ENCODE peak calls at places on chromosome 12, in ten cellular contexts. F is heart left ventricle, Q is choroid plexus epithelial cell, Z is astrocyte, V is fibroblast of mammary gland, H is BJ, E is tibial artery, K is ascending aorta, P is K562, M is body of pancreas. G is an unnamed sample.

GRCh38 chr12:85424581-85425348 is 144.7 kb downstream of the ALX1 start:
- DNase-seq in F (no peak), Q (peak; percentile 63), Z (no peak), V (peak; percentile 19), H (no peak), E (no peak), K (no peak), P (no peak), M (peak; percentile 61), G (no peak)

GRCh38 chr12:109625131-109625559 is 51.6 kb downstream of the MVK start:
- DNase-seq in F (no peak), Q (peak; percentile 44), Z (peak; percentile 19), V (peak; percentile 60), H (no peak), E (no peak), K (no peak), P (peak; percentile 30), M (peak; percentile 12), G (no peak)

GRCh38 chr12:122858171-122858570 is 22.9 kb downstream of the HIP1R start:
- DNase-seq in F (peak; percentile 59), Q (no peak), Z (no peak), V (no peak), H (no peak), E (no peak), K (no peak), P (no peak), M (no peak), G (no peak)

GRCh38 chr12:67222302-67222701 is 46.9 kb upstream of the CAND1 start:
- DNase-seq in F (no peak), Q (peak; percentile 65), Z (peak; percentile 6), V (peak; percentile 8), H (no peak), E (no peak), K (no peak), P (no peak), M (peak; percentile 1), G (no peak)

GRCh38 chr12:71299541-71300376 is 139.8 kb upstream of the LGR5 start:
- DNase-seq in F (no peak), Q (peak; percentile 30), Z (peak; percentile 21), V (peak; percentile 16), H (no peak), E (no peak), K (no peak), P (peak; percentile 62), M (no peak), G (no peak)

GRCh38 chr12:103571286-103571685 is 15.8 kb upstream of the STAB2 start:
- DNase-seq in F (peak; percentile 60), Q (no peak), Z (no peak), V (no peak), H (no peak), E (no peak), K (no peak), P (no peak), M (no peak), G (no peak)

GRCh38 chr12:62600038-62600437 is 133.4 kb downstream of the MON2 start:
- DNase-seq in F (no peak), Q (peak; percentile 31), Z (no peak), V (no peak), H (no peak), E (no peak), K (no peak), P (no peak), M (no peak), G (no peak)

GRCh38 chr12:131096681-131097181 is 143.0 kb downstream of the ADGRD1 start:
- DNase-seq in F (peak; percentile 54), Q (no peak), Z (no peak), V (no peak), H (no peak), E (peak; percentile 47), K (no peak), P (no peak), M (no peak), G (no peak)

GRCh38 chr12:113475451-113476085 is 3.9 kb upstream of the LHX5 start:
- DNase-seq in F (no peak), Q (no peak), Z (no peak), V (no peak), H (no peak), E (no peak), K (no peak), P (no peak), M (no peak), G (no peak)

GRCh38 chr12:51270067-51270846 is at the start of gene SMAGP:
- DNase-seq in F (peak; percentile 79), Q (peak; percentile 36), Z (peak; percentile 25), V (peak; percentile 30), H (no peak), E (no peak), K (no peak), P (peak; percentile 75), M (peak; percentile 85), G (no peak)

GRCh38 chr12:122519418-122519817 is 7.3 kb downstream of the RSRC2 start:
- DNase-seq in F (no peak), Q (no peak), Z (no peak), V (no peak), H (no peak), E (no peak), K (no peak), P (no peak), M (no peak), G (no peak)

GRCh38 chr12:50627491-50627890 is 122.7 kb downstream of the DIP2B start:
- DNase-seq in F (no peak), Q (no peak), Z (no peak), V (no peak), H (no peak), E (no peak), K (no peak), P (no peak), M (no peak), G (no peak)

GRCh38 chr12:22173154-22173553 is 127.1 kb downstream of the CMAS start:
- DNase-seq in F (no peak), Q (no peak), Z (no peak), V (peak; percentile 18), H (no peak), E (no peak), K (no peak), P (no peak), M (no peak), G (no peak)

GRCh38 chr12:113049976-113050742 is 6.4 kb upstream of the DTX1 start:
- DNase-seq in F (no peak), Q (no peak), Z (no peak), V (no peak), H (no peak), E (no peak), K (no peak), P (no peak), M (peak; percentile 46), G (no peak)

GRCh38 chr12:88325828-88326214 is 183.7 kb downstream of the TMTC3 start:
- DNase-seq in F (no peak), Q (peak; percentile 63), Z (peak; percentile 29), V (peak; percentile 80), H (no peak), E (no peak), K (no peak), P (no peak), M (peak; percentile 8), G (peak; percentile 29)

DNA sequence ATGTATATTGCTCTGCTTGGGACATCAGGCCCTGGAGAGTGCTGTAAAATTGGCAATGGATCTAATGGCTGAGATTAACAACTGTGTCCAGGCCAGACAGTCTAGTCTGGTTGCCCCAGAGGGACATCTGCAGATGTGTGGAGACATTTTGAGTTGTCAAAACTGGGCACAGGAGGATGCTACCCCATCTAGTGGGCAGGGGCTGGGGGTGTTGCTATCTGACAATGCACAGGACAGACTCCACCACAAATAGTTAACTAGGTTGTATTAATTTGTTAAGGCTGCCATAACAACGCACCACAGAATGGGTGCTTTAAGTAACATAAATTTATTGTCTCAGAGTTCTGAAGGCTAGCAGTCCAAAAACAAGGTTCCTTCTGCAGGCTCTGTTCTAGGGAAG is 302.5 kb upstream of the AMIGO2 start:
- DNase-seq in F (no peak), Q (no peak), Z (no peak), V (no peak), H (no peak), E (no peak), K (no peak), P (no peak), M (no peak), G (no peak)
- TF ChIP-seq CTCF in F (no peak), Q (no peak), Z (no peak), V (no peak), H (no peak), E (no peak), K (no peak), P (no peak), M (no peak), G (no peak)

GRCh38 chr12:8014836-8015235 is 17.7 kb upstream of the FOXJ2 start:
- DNase-seq in F (no peak), Q (no peak), Z (no peak), V (no peak), H (no peak), E (no peak), K (no peak), P (no peak), M (no peak), G (no peak)

GRCh38 chr12:8018666-8019581 is 13.6 kb upstream of the FOXJ2 start:
- DNase-seq in F (no peak), Q (no peak), Z (no peak), V (no peak), H (no peak), E (no peak), K (no peak), P (peak; percentile 63), M (no peak), G (no peak)
- TF ChIP-seq CTCF in F (no peak), Q (no peak), Z (no peak), V (no peak), H (no peak), E (no peak), K (no peak), P (no peak), M (no peak), G (no peak)

GRCh38 chr12:7712841-7713442 is 1.7 kb downstream of the DPPA3 start:
- DNase-seq in F (no peak), Q (no peak), Z (no peak), V (no peak), H (no peak), E (no peak), K (no peak), P (no peak), M (no peak), G (no peak)

GRCh38 chr12:7711133-7711532 is at the start of gene DPPA3:
- DNase-seq in F (no peak), Q (no peak), Z (no peak), V (no peak), H (no peak), E (no peak), K (no peak), P (no peak), M (no peak), G (no peak)

GRCh38 chr12:7716391-7716790 is 5.2 kb downstream of the DPPA3 start:
- DNase-seq in F (no peak), Q (no peak), Z (no peak), V (peak; percentile 20), H (no peak), E (no peak), K (no peak), P (no peak), M (no peak), G (no peak)
- TF ChIP-seq CTCF in F (no peak), Q (no peak), Z (no peak), V (no peak), H (no peak), E (no peak), K (no peak), P (peak; percentile 38), M (peak; percentile 36), G (no peak)

DNA sequence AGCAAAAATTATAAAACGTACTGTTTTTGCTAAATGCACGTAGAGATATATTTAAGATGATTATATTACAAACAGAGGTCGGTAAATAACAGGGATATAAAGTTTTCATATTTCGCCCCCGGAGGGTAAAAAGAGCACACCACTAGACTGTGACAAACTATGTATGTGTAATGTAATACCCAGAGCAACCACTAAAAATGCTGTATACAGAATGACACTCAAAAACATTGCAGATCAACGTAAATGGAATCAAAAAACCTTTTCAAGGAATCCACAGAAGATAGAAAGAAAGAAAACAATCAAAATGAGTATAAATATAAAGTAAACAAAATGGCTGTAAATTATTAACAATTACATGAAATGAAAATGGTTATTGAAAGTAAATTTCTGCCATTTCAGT is 37.6 kb upstream of the PRB4 start:
- DNase-seq in F (no peak), Q (peak; percentile 13), Z (no peak), V (no peak), H (no peak), E (no peak), K (no peak), P (peak; percentile 4), M (no peak), G (no peak)
- TF ChIP-seq CTCF in F (no peak), Q (no peak), Z (no peak), V (peak; percentile 3), H (no peak), E (no peak), K (no peak), P (no peak), M (no peak), G (no peak)